ENCODE peak calls at places on chromosomes 1 and 21, in five cellular contexts. N is transverse colon, Q is breast epithelium, I is spleen, S is K562. L is an unnamed sample.

GRCh38 chr1:82564338-82564737 is 763.6 kb downstream of the ADGRL2 start:
- DNase-seq in N (no peak), Q (peak; percentile 37), I (no peak), S (no peak), L (no peak)

GRCh38 chr1:113353581-113353980 is 36.7 kb upstream of the MAGI3 start:
- DNase-seq in N (no peak), Q (no peak), I (no peak), S (no peak), L (no peak)

GRCh38 chr1:109788695-109789521 is 25.2 kb upstream of the EPS8L3 start:
- DNase-seq in N (peak; percentile 16), Q (no peak), I (peak; percentile 74), S (peak; percentile 72), L (no peak)

GRCh38 chr1:234613128-234613875 is 3.3 kb upstream of the IRF2BP2 start:
- DNase-seq in N (peak; percentile 27), Q (no peak), I (no peak), S (no peak), L (no peak)

GRCh38 chr1:195202271-195202670 is 1406.0 kb downstream of the KCNT2 start:
- DNase-seq in N (no peak), Q (no peak), I (no peak), S (no peak), L (no peak)

GRCh38 chr1:182561432-182561831 is 27.6 kb downstream of the RNASEL start:
- DNase-seq in N (no peak), Q (no peak), I (no peak), S (no peak), L (no peak)

GRCh38 chr1:234638832-234639799 is 29.1 kb upstream of the IRF2BP2 start:
- DNase-seq in N (no peak), Q (no peak), I (no peak), S (no peak), L (no peak)

GRCh38 chr1:219621047-219621786 is 8.3 kb upstream of the ZC3H11B start:
- DNase-seq in N (no peak), Q (no peak), I (no peak), S (no peak), L (no peak)

GRCh38 chr1:211697356-211697755 is 21.9 kb upstream of the NEK2 start:
- DNase-seq in N (no peak), Q (no peak), I (peak; percentile 86), S (no peak), L (no peak)

GRCh38 chr1:45622267-45622890 is 1.5 kb downstream of the CCDC17 start:
- DNase-seq in N (no peak), Q (no peak), I (peak; percentile 75), S (peak; percentile 37), L (no peak)

DNA sequence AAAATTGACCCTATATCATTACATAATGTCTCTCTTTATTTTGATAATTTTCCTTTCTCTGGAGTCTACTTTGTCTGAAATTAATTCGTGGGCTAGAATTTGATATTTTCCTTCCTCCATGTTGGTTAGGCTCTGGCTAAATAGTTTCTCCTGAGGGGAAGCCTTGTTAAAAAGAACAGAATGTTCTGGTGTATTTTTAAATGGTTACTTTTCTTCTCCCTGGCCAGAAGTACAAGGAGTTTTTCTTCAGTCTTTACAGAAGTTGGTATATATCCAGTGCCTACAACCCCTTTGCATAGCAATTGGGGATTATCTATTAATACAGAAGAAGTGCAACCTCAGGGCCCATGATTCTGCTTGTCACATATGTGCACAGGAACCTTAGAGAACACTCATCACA is 185.6 kb upstream of the RAB4A start:
- DNase-seq in N (no peak), Q (no peak), I (no peak), S (no peak), L (no peak)
- TF ChIP-seq POLR2AphosphoS5 in N (no peak), Q (no peak), I (no peak), S (no peak), L (no peak)

GRCh38 chr21:27110956-27111355 is 144.1 kb upstream of the ADAMTS5 start:
- DNase-seq in N (no peak), Q (no peak), I (no peak), S (no peak), L (no peak)

GRCh38 chr21:27104749-27105439 is 138.0 kb upstream of the ADAMTS5 start:
- DNase-seq in N (no peak), Q (no peak), I (no peak), S (no peak), L (no peak)

GRCh38 chr21:27112186-27112585 is 145.3 kb upstream of the ADAMTS5 start:
- DNase-seq in N (no peak), Q (no peak), I (no peak), S (no peak), L (no peak)

DNA sequence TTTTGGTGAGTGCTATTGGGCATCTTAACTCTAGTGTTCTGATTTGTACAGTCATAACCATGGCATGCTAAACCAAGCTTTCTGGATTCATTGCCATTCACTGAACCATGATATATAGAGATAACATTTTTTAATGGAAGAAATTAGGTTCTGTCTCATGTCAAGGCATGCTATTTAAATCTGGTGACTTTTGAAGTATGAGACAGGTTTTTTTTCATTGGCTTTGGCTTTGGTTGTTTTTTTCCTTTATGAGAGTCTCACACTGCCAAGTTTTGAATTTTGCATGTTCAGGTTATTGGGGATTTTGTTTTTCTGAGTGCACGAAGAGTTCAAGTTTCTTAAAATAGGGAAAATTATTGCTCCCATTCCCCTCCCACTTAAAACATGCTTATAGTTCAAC is 141.3 kb upstream of the ADAMTS5 start:
- DNase-seq in N (no peak), Q (no peak), I (no peak), S (no peak), L (no peak)
- TF ChIP-seq POLR2AphosphoS5 in N (no peak), Q (no peak), I (no peak), S (no peak), L (no peak)

GRCh38 chr1:198876371-198876871 is 237.6 kb downstream of the PTPRC start:
- DNase-seq in N (no peak), Q (no peak), I (no peak), S (no peak), L (no peak)

GRCh38 chr1:198878566-198878965 is 239.7 kb downstream of the PTPRC start:
- DNase-seq in N (no peak), Q (no peak), I (no peak), S (no peak), L (no peak)

DNA sequence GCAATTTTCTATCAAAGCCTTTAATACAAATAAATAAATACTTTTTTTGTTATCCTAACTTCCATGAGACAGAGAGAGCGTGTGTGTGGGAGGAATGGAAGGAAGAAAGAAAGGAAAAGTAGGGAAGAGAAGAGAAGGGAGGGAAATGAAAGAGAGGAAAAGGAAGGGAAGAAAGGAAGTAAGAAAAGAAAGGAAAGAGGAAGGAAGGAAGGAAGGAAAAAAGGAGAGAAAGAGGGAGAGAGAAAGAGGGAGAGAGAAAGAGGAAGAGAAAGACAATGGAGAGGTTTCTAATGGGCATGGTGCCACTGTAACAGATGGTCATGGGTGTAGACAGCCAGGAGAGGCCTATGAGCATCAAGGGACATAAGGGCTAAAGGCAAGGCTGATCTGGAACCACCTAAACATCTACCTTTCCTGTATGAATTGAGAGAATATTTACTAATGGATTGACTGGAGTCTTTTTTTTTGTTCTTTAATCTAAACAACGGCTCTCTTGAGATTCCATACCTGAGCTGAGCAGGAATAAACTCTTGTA is 234.9 kb downstream of the PTPRC start:
- DNase-seq in N (no peak), Q (no peak), I (no peak), S (no peak), L (no peak)
- TF ChIP-seq POLR2AphosphoS5 in N (no peak), Q (no peak), I (no peak), S (no peak), L (no peak)

DNA sequence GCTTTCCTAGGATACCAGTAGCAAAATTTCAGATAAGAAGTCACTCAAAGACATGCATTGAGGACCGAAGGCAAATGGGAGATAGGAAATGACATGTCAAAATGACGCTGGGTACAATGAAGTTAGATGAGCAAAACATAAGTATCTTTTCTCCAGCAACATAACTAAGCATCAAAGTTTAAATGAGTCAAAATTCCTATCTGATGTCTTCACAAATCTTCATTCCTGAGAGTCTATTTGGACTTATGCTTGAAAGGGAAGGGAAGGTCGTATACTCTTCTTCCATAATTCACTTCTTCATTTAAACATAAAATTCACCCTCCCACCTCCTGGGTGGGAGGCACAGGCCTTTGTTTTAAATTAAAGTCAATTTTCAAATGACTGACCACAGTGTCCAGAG is 4.1 kb upstream of the TMEM81 start:
- DNase-seq in N (no peak), Q (no peak), I (no peak), S (no peak), L (no peak)
- TF ChIP-seq POLR2AphosphoS5 in N (no peak), Q (no peak), I (no peak), S (no peak), L (no peak)

GRCh38 chr1:3672971-3673361 is 20.6 kb downstream of the TP73 start:
- DNase-seq in N (no peak), Q (no peak), I (no peak), S (no peak), L (no peak)
- TF ChIP-seq POLR2AphosphoS5 in N (no peak), Q (no peak), I (no peak), S (no peak), L (no peak)

DNA sequence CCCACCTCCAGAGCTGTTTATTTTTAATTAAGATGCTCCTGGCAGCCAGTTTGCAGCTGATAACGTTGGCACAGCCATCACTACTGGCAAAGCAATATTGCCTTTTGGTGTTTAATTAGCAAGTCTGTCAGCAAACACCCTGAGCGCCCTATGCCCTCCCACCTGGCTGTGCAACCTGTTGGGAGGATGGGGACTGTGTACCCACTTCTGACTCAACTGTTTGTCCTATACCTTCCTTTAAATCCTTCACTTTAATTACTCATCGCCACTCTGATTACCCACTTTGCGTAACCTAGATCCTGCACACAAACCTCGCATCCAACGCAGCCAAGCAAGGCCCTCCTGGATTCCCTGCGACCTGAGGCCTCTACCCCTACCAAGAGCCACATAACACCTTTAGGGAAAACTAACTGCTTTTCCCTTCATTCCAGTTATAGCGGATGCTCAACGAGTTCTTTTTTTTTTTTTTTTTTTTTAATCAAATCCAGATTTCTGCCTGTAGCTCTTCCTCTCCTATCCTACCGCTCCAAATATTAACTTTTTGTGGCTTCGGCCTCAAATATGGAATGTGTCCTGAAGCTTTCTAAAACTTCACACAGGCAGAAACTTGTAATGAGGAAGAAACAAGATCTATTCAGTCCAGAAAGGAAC is 67.0 kb downstream of the BCAR3 start:
- DNase-seq in N (peak; percentile 70), Q (no peak), I (no peak), S (no peak), L (no peak)
- TF ChIP-seq POLR2AphosphoS5 in N (no peak), Q (no peak), I (no peak), S (no peak), L (no peak)

L was measured in endothelial cell of umbilical vein.